ENCODE peak calls at places on chromosomes 11 and 22, in eight cellular contexts. One of them, this sample, is unnamed.

GRCh38 chr11:8360086-8360828 is 96.6 kb upstream of the LMO1 start:
- DNase-seq in gastrocnemius medialis: no peak
- DNase-seq in HCT116: no peak
- DNase-seq in A549: no peak
- DNase-seq in testis: no peak
- DNase-seq in stomach: no peak
- DNase-seq in GM12891: no peak
- DNase-seq in tibial nerve: no peak
- DNase-seq in this sample: no peak

GRCh38 chr11:100735949-100736675 is 49.0 kb downstream of the ARHGAP42 start:
- DNase-seq in gastrocnemius medialis: no peak
- DNase-seq in HCT116: no peak
- DNase-seq in A549: peak; percentile 43
- DNase-seq in testis: no peak
- DNase-seq in stomach: no peak
- DNase-seq in GM12891: no peak
- DNase-seq in tibial nerve: no peak
- DNase-seq in this sample: no peak

GRCh38 chr22:45358127-45358526 is 48.4 kb downstream of the FAM118A start:
- DNase-seq in gastrocnemius medialis: no peak
- DNase-seq in HCT116: no peak
- DNase-seq in A549: no peak
- DNase-seq in testis: no peak
- DNase-seq in stomach: no peak
- DNase-seq in GM12891: no peak
- DNase-seq in tibial nerve: no peak
- DNase-seq in this sample: no peak

GRCh38 chr11:9170450-9170849 is 79.1 kb upstream of the SCUBE2 start:
- DNase-seq in gastrocnemius medialis: peak; percentile 18
- DNase-seq in HCT116: no peak
- DNase-seq in A549: no peak
- DNase-seq in testis: no peak
- DNase-seq in stomach: no peak
- DNase-seq in GM12891: no peak
- DNase-seq in tibial nerve: no peak
- DNase-seq in this sample: no peak

GRCh38 chr11:86181379-86181778 is 63.2 kb upstream of the EED start:
- DNase-seq in gastrocnemius medialis: no peak
- DNase-seq in HCT116: no peak
- DNase-seq in A549: no peak
- DNase-seq in testis: no peak
- DNase-seq in stomach: no peak
- DNase-seq in GM12891: no peak
- DNase-seq in tibial nerve: no peak
- DNase-seq in this sample: no peak

GRCh38 chr11:2209900-2210321 is 38.3 kb upstream of the TH start:
- DNase-seq in gastrocnemius medialis: no peak
- DNase-seq in HCT116: no peak
- DNase-seq in A549: no peak
- DNase-seq in testis: peak; percentile 3
- DNase-seq in stomach: no peak
- DNase-seq in GM12891: no peak
- DNase-seq in tibial nerve: no peak
- DNase-seq in this sample: no peak

GRCh38 chr11:95671768-95672167 is 117.8 kb downstream of the FAM76B start:
- DNase-seq in gastrocnemius medialis: no peak
- DNase-seq in HCT116: no peak
- DNase-seq in A549: no peak
- DNase-seq in testis: no peak
- DNase-seq in stomach: no peak
- DNase-seq in GM12891: no peak
- DNase-seq in tibial nerve: no peak
- DNase-seq in this sample: no peak

GRCh38 chr11:33734441-33735165 is 1.6 kb downstream of the CD59 start:
- DNase-seq in gastrocnemius medialis: no peak
- DNase-seq in HCT116: no peak
- DNase-seq in A549: no peak
- DNase-seq in testis: peak; percentile 37
- DNase-seq in stomach: peak; percentile 55
- DNase-seq in GM12891: no peak
- DNase-seq in tibial nerve: peak; percentile 44
- DNase-seq in this sample: peak; percentile 57

GRCh38 chr11:10742460-10743208 is 8.4 kb upstream of the CTR9 start:
- DNase-seq in gastrocnemius medialis: no peak
- DNase-seq in HCT116: no peak
- DNase-seq in A549: no peak
- DNase-seq in testis: no peak
- DNase-seq in stomach: no peak
- DNase-seq in GM12891: no peak
- DNase-seq in tibial nerve: no peak
- DNase-seq in this sample: peak; percentile 85

GRCh38 chr22:17133137-17133536 is 12.0 kb upstream of the TMEM121B start:
- DNase-seq in gastrocnemius medialis: peak; percentile 46
- DNase-seq in HCT116: no peak
- DNase-seq in A549: no peak
- DNase-seq in testis: no peak
- DNase-seq in stomach: no peak
- DNase-seq in GM12891: no peak
- DNase-seq in tibial nerve: no peak
- DNase-seq in this sample: no peak
- TF ChIP-seq POLR2A in gastrocnemius medialis: no peak
- TF ChIP-seq POLR2A in HCT116: no peak
- TF ChIP-seq POLR2A in A549: no peak
- TF ChIP-seq POLR2A in testis: no peak
- TF ChIP-seq POLR2A in stomach: no peak
- TF ChIP-seq POLR2A in GM12891: no peak
- TF ChIP-seq POLR2A in tibial nerve: no peak
- TF ChIP-seq POLR2A in this sample: no peak

GRCh38 chr22:31896472-31896871 is 47.9 kb upstream of the YWHAH start:
- DNase-seq in gastrocnemius medialis: no peak
- DNase-seq in HCT116: no peak
- DNase-seq in A549: no peak
- DNase-seq in testis: no peak
- DNase-seq in stomach: no peak
- DNase-seq in GM12891: no peak
- DNase-seq in tibial nerve: no peak
- DNase-seq in this sample: peak; percentile 69

GRCh38 chr22:31899661-31900060 is 44.7 kb upstream of the YWHAH start:
- DNase-seq in gastrocnemius medialis: no peak
- DNase-seq in HCT116: no peak
- DNase-seq in A549: no peak
- DNase-seq in testis: no peak
- DNase-seq in stomach: no peak
- DNase-seq in GM12891: no peak
- DNase-seq in tibial nerve: no peak
- DNase-seq in this sample: no peak

GRCh38 chr22:31897842-31898241 is 46.5 kb upstream of the YWHAH start:
- DNase-seq in gastrocnemius medialis: no peak
- DNase-seq in HCT116: no peak
- DNase-seq in A549: no peak
- DNase-seq in testis: no peak
- DNase-seq in stomach: no peak
- DNase-seq in GM12891: no peak
- DNase-seq in tibial nerve: no peak
- DNase-seq in this sample: no peak

GRCh38 chr22:31898911-31899310 is 45.4 kb upstream of the YWHAH start:
- DNase-seq in gastrocnemius medialis: no peak
- DNase-seq in HCT116: no peak
- DNase-seq in A549: no peak
- DNase-seq in testis: no peak
- DNase-seq in stomach: no peak
- DNase-seq in GM12891: no peak
- DNase-seq in tibial nerve: no peak
- DNase-seq in this sample: no peak

GRCh38 chr22:31898406-31898805 is 45.9 kb upstream of the YWHAH start:
- DNase-seq in gastrocnemius medialis: no peak
- DNase-seq in HCT116: no peak
- DNase-seq in A549: no peak
- DNase-seq in testis: no peak
- DNase-seq in stomach: no peak
- DNase-seq in GM12891: no peak
- DNase-seq in tibial nerve: no peak
- DNase-seq in this sample: no peak
- TF ChIP-seq POLR2A in gastrocnemius medialis: no peak
- TF ChIP-seq POLR2A in HCT116: no peak
- TF ChIP-seq POLR2A in A549: no peak
- TF ChIP-seq POLR2A in testis: no peak
- TF ChIP-seq POLR2A in stomach: no peak
- TF ChIP-seq POLR2A in GM12891: no peak
- TF ChIP-seq POLR2A in tibial nerve: no peak
- TF ChIP-seq POLR2A in this sample: no peak

GRCh38 chr11:61826930-61827572 is 1.0 kb upstream of the FADS2 start:
- DNase-seq in gastrocnemius medialis: no peak
- DNase-seq in HCT116: no peak
- DNase-seq in A549: no peak
- DNase-seq in testis: no peak
- DNase-seq in stomach: no peak
- DNase-seq in GM12891: peak; percentile 31
- DNase-seq in tibial nerve: peak; percentile 31
- DNase-seq in this sample: no peak

GRCh38 chr11:61828629-61829407 is 718 bp downstream of the FADS2 start:
- DNase-seq in gastrocnemius medialis: peak; percentile 38
- DNase-seq in HCT116: no peak
- DNase-seq in A549: peak; percentile 75
- DNase-seq in testis: peak; percentile 75
- DNase-seq in stomach: no peak
- DNase-seq in GM12891: peak; percentile 61
- DNase-seq in tibial nerve: no peak
- DNase-seq in this sample: peak; percentile 76

GRCh38 chr11:61829806-61830205 is 1.7 kb downstream of the FADS2 start:
- DNase-seq in gastrocnemius medialis: no peak
- DNase-seq in HCT116: no peak
- DNase-seq in A549: no peak
- DNase-seq in testis: no peak
- DNase-seq in stomach: no peak
- DNase-seq in GM12891: no peak
- DNase-seq in tibial nerve: no peak
- DNase-seq in this sample: no peak

GRCh38 chr11:61828379-61828628 is 204 bp downstream of the FADS2 start:
- DNase-seq in gastrocnemius medialis: no peak
- DNase-seq in HCT116: no peak
- DNase-seq in A549: no peak
- DNase-seq in testis: no peak
- DNase-seq in stomach: no peak
- DNase-seq in GM12891: no peak
- DNase-seq in tibial nerve: no peak
- DNase-seq in this sample: no peak

DNA sequence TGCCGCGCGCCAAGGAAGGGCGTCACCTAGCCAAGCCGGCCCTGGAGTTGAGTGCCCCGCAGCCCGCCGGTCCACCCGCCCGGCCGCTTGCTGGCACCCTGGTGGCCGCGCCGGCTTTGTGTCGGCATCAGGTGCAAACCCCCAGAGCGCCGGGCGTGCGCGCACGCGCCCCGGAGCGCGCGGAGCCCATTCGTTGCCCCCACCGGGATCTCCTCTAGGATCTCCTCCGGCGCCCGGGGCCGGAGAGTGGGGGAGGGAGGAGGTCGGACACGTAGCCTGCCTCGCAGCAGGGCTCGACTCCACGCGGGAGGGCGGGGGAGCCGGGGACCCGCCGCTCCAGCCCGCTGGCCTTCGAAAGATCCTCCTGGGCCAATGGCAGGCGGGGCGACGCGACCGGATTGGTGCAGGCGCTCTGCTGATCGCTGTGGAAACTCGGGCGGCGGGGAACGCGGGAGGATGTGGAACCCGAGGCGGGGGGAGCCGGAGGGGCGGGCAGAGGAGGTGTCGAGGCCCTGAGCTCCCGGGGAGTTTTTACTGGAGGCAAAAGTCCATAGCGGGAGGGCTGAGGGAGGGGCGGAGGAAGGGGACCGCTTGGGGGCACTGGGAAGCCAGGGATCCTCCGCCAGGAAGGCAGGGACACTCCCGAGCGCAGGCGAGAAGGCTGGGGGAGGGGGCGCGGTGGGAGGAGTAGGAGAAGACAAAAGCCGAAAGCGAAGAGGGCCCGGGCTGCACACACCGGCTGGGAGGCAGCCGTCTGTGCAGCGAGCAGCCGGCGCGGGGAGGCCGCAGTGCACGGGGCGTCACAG is at the start of gene FADS2:
- DNase-seq in gastrocnemius medialis: peak; percentile 66
- DNase-seq in HCT116: no peak
- DNase-seq in A549: peak; percentile 87
- DNase-seq in testis: peak; percentile 96
- DNase-seq in stomach: peak; percentile 57
- DNase-seq in GM12891: peak; percentile 88
- DNase-seq in tibial nerve: peak; percentile 83
- DNase-seq in this sample: peak; percentile 85
- TF ChIP-seq POLR2A in gastrocnemius medialis: peak; percentile 17
- TF ChIP-seq POLR2A in HCT116: no peak
- TF ChIP-seq POLR2A in A549: peak; percentile 98
- TF ChIP-seq POLR2A in testis: no peak
- TF ChIP-seq POLR2A in stomach: no peak
- TF ChIP-seq POLR2A in GM12891: peak; percentile 62
- TF ChIP-seq POLR2A in tibial nerve: no peak
- TF ChIP-seq POLR2A in this sample: peak; percentile 63

DNA sequence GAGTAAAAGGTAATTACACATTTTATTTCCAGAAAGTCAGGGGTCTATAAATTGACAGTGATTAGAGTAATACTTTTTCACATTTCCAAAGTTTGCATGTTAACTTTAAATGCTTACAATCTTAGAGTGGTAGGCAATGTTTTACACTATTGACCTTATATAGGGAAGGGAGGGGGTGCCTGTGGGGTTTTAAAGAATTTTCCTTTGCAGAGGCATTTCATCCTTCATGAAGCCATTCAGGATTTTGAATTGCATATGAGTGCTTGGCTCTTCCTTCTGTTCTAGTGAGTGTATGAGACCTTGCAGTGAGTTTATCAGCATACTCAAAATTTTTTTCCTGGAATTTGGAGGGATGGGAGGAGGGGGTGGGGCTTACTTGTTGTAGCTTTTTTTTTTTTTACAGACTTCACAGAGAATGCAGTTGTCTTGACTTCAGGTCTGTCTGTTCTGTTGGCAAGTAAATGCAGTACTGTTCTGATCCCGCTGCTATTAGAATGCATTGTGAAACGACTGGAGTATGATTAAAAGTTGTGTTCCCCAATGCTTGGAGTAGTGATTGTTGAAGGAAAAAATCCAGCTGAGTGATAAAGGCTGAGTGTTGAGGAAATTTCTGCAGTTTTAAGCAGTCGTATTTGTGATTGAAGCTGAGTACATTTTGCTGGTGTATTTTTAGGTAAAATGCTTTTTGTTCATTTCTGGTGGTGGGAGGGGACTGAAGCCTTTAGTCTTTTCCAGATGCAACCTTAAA is 5.3 kb downstream of the MALAT1 start:
- DNase-seq in gastrocnemius medialis: no peak
- DNase-seq in HCT116: no peak
- DNase-seq in A549: no peak
- DNase-seq in testis: no peak
- DNase-seq in stomach: no peak
- DNase-seq in GM12891: no peak
- DNase-seq in tibial nerve: peak; percentile 48
- DNase-seq in this sample: peak; percentile 58
- TF ChIP-seq POLR2A in gastrocnemius medialis: peak; percentile 25
- TF ChIP-seq POLR2A in HCT116: no peak
- TF ChIP-seq POLR2A in A549: no peak
- TF ChIP-seq POLR2A in testis: no peak
- TF ChIP-seq POLR2A in stomach: peak; percentile 29
- TF ChIP-seq POLR2A in GM12891: peak; percentile 95
- TF ChIP-seq POLR2A in tibial nerve: peak; percentile 3
- TF ChIP-seq POLR2A in this sample: peak; percentile 89